ENCODE peak calls at places on chromosomes 3 and 15, in five cellular contexts. One of them, this sample, is unnamed.

GRCh38 chr3:12486916-12487315 is 2.6 kb downstream of the TSEN2 start:
- DNase-seq in K562: no peak
- DNase-seq in A549: no peak
- DNase-seq in HepG2: no peak
- DNase-seq in H1: no peak
- DNase-seq in this sample: no peak

GRCh38 chr3:143771939-143772338 is 76.3 kb downstream of the SLC9A9 start:
- DNase-seq in K562: no peak
- DNase-seq in A549: no peak
- DNase-seq in HepG2: no peak
- DNase-seq in H1: no peak
- DNase-seq in this sample: no peak

GRCh38 chr3:59426851-59427565 is 377.2 kb upstream of the CFAP20DC start:
- DNase-seq in K562: no peak
- DNase-seq in A549: no peak
- DNase-seq in HepG2: no peak
- DNase-seq in H1: no peak
- DNase-seq in this sample: no peak

GRCh38 chr3:102400766-102401165 is 34.0 kb upstream of the ZPLD1 start:
- DNase-seq in K562: no peak
- DNase-seq in A549: no peak
- DNase-seq in HepG2: no peak
- DNase-seq in H1: no peak
- DNase-seq in this sample: no peak

GRCh38 chr15:27956285-27956684 is 142.8 kb downstream of the OCA2 start:
- DNase-seq in K562: no peak
- DNase-seq in A549: no peak
- DNase-seq in HepG2: no peak
- DNase-seq in H1: no peak
- DNase-seq in this sample: no peak

GRCh38 chr3:147843331-147843730 is 434.2 kb downstream of the ZIC1 start:
- DNase-seq in K562: no peak
- DNase-seq in A549: no peak
- DNase-seq in HepG2: no peak
- DNase-seq in H1: no peak
- DNase-seq in this sample: no peak

GRCh38 chr15:88623061-88623460 is 1.9 kb downstream of the AEN start:
- DNase-seq in K562: no peak
- DNase-seq in A549: peak
- DNase-seq in HepG2: peak
- DNase-seq in H1: no peak
- DNase-seq in this sample: no peak

GRCh38 chr3:169664034-169664820 is 715 bp upstream of the MECOM start:
- DNase-seq in K562: no peak
- DNase-seq in A549: no peak
- DNase-seq in HepG2: no peak
- DNase-seq in H1: no peak
- DNase-seq in this sample: no peak

GRCh38 chr3:127206154-127206553 is 13.2 kb downstream of the PRR23E start:
- DNase-seq in K562: no peak
- DNase-seq in A549: no peak
- DNase-seq in HepG2: no peak
- DNase-seq in H1: no peak
- DNase-seq in this sample: no peak

GRCh38 chr15:27458370-27459084 is 487.5 kb downstream of the GABRG3 start:
- DNase-seq in K562: no peak
- DNase-seq in A549: no peak
- DNase-seq in HepG2: no peak
- DNase-seq in H1: no peak
- DNase-seq in this sample: no peak

GRCh38 chr15:27592036-27592725 is 506.9 kb downstream of the OCA2 start:
- DNase-seq in K562: no peak
- DNase-seq in A549: no peak
- DNase-seq in HepG2: no peak
- DNase-seq in H1: no peak
- DNase-seq in this sample: no peak

GRCh38 chr15:50907866-50908208 is 646 bp upstream of the AP4E1 start:
- DNase-seq in K562: peak
- DNase-seq in A549: peak
- DNase-seq in HepG2: peak
- DNase-seq in H1: no peak
- DNase-seq in this sample: no peak

GRCh38 chr15:52221730-52222129 is 30.5 kb upstream of the GNB5 start:
- DNase-seq in K562: no peak
- DNase-seq in A549: no peak
- DNase-seq in HepG2: no peak
- DNase-seq in H1: no peak
- DNase-seq in this sample: no peak

GRCh38 chr15:33309602-33310276 is 1.0 kb upstream of the RYR3 start:
- DNase-seq in K562: no peak
- DNase-seq in A549: peak
- DNase-seq in HepG2: no peak
- DNase-seq in H1: no peak
- DNase-seq in this sample: no peak

GRCh38 chr15:65595960-65596359 is 15.0 kb downstream of the INTS14 start:
- DNase-seq in K562: peak
- DNase-seq in A549: peak
- DNase-seq in HepG2: peak
- DNase-seq in H1: no peak
- DNase-seq in this sample: no peak

GRCh38 chr3:170714562-170715535 is 129.0 kb upstream of the SLC7A14 start:
- DNase-seq in K562: no peak
- DNase-seq in A549: no peak
- DNase-seq in HepG2: no peak
- DNase-seq in H1: no peak
- DNase-seq in this sample: no peak

GRCh38 chr3:176872771-176873209 is 324.5 kb downstream of the TBL1XR1 start:
- DNase-seq in K562: peak
- DNase-seq in A549: peak
- DNase-seq in HepG2: peak
- DNase-seq in H1: peak
- DNase-seq in this sample: peak

DNA sequence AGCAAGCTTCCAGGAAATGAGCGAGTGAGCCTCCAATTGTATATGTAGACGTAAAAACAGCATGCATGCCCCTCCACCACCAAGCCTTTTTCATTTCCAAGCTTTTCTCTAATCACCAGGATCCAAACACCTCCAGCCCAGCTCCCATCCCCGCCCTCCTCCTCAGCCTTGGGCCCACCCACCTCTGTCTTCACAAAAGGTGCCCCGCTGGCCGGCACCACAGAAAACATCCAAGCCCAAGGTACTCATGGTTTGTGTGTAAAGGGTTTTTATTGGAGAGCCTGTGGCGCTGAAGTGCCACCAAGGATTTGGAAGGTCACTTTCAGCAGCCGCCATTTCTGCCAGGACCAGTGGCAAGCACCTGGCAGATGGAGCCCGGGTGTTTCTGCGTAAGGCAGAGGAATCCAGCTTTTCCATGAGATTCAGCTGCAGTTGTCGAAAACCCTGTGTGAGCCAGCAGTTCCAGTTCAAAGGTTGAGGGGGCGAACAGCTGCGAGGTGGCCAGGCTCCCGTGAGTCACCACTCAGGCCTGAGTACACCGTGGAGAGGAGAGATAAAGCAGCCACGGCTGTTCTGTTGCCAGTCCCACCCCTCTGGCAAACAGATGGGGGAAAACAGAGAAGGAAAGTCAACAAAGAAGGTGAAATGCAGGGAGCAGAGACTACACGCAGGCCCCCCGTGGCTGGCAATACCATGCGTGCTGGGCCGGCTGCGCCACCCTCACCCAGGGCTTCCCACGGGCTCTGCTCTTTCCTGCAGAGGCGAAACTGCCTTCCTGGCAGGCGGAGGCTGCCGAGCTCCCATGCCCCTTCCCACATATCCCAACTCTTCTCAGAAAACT is 38.2 kb downstream of the FAM174B start:
- DNase-seq in K562: peak
- DNase-seq in A549: peak
- DNase-seq in HepG2: peak
- DNase-seq in H1: no peak
- DNase-seq in this sample: no peak
- TF ChIP-seq HDAC2 in K562: peak
- TF ChIP-seq HDAC2 in A549: no peak
- TF ChIP-seq HDAC2 in HepG2: peak
- TF ChIP-seq HDAC2 in H1: no peak
- TF ChIP-seq HDAC2 in this sample: no peak

DNA sequence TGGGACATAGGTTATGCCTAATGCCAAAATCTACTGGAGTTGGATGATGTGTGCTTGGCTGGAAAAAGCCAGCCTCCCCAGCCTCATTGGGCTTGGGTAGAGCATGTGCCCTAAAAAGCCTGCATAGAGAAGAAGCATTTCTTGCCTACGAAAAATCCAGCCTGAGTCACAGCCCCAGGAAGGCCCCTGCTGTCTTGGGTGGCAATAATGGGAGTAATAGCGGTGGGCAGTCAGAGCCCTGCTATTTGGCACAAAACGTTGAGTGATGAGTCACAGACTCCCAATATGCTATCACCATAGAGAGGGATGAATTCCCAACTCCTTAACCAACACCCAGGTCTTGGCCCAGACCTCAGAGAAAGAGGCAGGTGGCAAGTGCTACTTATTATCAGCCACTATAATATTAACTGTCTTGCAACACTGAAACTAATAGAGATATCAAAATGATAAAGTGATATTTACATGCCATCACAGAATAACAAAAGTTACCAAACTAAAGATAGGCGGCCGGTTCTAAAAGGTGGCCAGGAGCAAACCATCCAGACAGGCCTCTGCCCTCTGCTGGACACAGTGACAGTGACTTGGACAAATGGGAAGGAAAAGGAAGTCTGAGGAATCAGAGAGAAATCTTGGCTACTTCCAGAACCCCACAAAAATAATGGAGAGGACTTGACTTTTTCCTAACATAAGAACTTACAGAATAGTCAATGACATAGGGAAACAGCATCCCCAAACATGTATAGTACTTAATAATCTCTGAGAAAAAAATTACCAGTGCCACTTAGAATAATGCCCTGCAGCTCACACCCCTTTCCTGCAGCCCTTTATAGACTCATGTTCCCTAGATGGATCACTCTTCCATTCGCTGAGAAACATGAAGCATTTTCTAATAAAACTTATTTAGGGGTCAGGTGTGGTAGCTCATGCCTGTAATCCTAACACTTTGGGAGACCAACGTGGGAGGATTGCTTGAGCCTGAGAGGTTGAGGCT is 51.9 kb upstream of the MUC13 start:
- DNase-seq in K562: no peak
- DNase-seq in A549: peak
- DNase-seq in HepG2: no peak
- DNase-seq in H1: peak
- DNase-seq in this sample: no peak
- TF ChIP-seq EP300 in K562: no peak
- TF ChIP-seq EP300 in A549: no peak
- TF ChIP-seq EP300 in HepG2: no peak
- TF ChIP-seq EP300 in H1: no peak
- TF ChIP-seq EP300 in this sample: no peak

GRCh38 chr3:50257990-50258389 is 11.0 kb upstream of the SEMA3B start:
- DNase-seq in K562: no peak
- DNase-seq in A549: no peak
- DNase-seq in HepG2: no peak
- DNase-seq in H1: no peak
- DNase-seq in this sample: no peak

GRCh38 chr3:50255251-50255615 is 13.7 kb upstream of the SEMA3B start:
- DNase-seq in K562: no peak
- DNase-seq in A549: no peak
- DNase-seq in HepG2: no peak
- DNase-seq in H1: no peak
- DNase-seq in this sample: no peak

GRCh38 chr3:50258979-50259378 is 10.0 kb upstream of the SEMA3B start:
- DNase-seq in K562: no peak
- DNase-seq in A549: no peak
- DNase-seq in HepG2: no peak
- DNase-seq in H1: no peak
- DNase-seq in this sample: no peak

GRCh38 chr3:50259432-50260026 is 9.4 kb upstream of the SEMA3B start:
- DNase-seq in K562: no peak
- DNase-seq in A549: no peak
- DNase-seq in HepG2: no peak
- DNase-seq in H1: no peak
- DNase-seq in this sample: no peak

DNA sequence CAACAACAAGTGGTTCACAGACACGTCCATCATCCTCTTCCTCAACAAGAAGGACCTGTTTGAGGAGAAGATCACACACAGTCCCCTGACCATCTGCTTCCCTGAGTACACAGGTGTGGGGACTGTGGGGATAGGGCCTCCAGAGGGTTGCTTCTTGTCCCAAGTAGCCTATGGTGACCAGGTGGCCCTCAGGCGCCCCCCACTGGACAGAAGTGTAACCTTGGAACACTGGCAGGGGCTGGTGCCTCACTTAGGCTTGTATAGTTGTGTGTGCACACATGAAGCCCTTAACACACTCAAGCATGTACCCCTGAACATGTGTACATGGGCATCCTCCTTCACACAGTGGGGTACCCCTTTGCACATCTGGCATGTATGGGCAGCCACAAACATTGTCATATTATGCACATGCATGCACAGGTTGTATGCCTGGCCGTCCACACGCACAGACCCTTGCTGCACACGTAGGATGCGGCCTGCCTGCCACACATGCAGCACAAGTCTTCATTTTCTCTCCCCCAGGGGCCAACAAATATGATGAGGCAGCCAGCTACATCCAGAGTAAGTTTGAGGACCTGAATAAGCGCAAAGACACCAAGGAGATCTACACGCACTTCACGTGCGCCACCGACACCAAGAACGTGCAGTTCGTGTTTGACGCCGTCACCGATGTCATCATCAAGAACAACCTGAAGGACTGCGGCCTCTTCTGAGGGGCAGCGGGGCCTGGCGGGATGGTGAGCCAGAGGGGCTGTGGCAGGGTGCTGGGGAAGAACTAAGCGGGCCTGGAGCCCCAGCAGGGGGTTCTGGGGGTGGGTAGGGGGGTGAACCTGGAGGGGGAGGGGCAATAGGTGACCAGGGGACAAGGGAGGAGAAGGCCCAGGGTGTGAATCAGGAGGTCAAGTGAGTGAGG is 11.7 kb upstream of the SEMA3B start:
- DNase-seq in K562: no peak
- DNase-seq in A549: peak
- DNase-seq in HepG2: no peak
- DNase-seq in H1: no peak
- DNase-seq in this sample: no peak
- TF ChIP-seq HDAC2 in K562: no peak
- TF ChIP-seq HDAC2 in A549: no peak
- TF ChIP-seq HDAC2 in HepG2: no peak
- TF ChIP-seq HDAC2 in H1: no peak
- TF ChIP-seq HDAC2 in this sample: no peak

GRCh38 chr15:71097890-71098289 is 17.4 kb upstream of the THSD4 start:
- DNase-seq in K562: no peak
- DNase-seq in A549: no peak
- DNase-seq in HepG2: no peak
- DNase-seq in H1: no peak
- DNase-seq in this sample: no peak

GRCh38 chr15:71094137-71094536 is 21.1 kb upstream of the THSD4 start:
- DNase-seq in K562: no peak
- DNase-seq in A549: no peak
- DNase-seq in HepG2: no peak
- DNase-seq in H1: no peak
- DNase-seq in this sample: no peak

GRCh38 chr15:71098920-71099319 is 16.4 kb upstream of the THSD4 start:
- DNase-seq in K562: no peak
- DNase-seq in A549: no peak
- DNase-seq in HepG2: no peak
- DNase-seq in H1: no peak
- DNase-seq in this sample: no peak

GRCh38 chr15:71093089-71094024 is 21.9 kb upstream of the THSD4 start:
- DNase-seq in K562: no peak
- DNase-seq in A549: peak
- DNase-seq in HepG2: no peak
- DNase-seq in H1: no peak
- DNase-seq in this sample: no peak

GRCh38 chr15:71096676-71097075 is 18.6 kb upstream of the THSD4 start:
- DNase-seq in K562: no peak
- DNase-seq in A549: no peak
- DNase-seq in HepG2: no peak
- DNase-seq in H1: no peak
- DNase-seq in this sample: no peak
- TF ChIP-seq EP300 in K562: no peak
- TF ChIP-seq EP300 in A549: no peak
- TF ChIP-seq EP300 in HepG2: no peak
- TF ChIP-seq EP300 in H1: no peak
- TF ChIP-seq EP300 in this sample: no peak

This sample was measured in GM12878.